ENCODE peak calls at places on chromosomes 13 and 19, in nine cellular contexts. One of them, this sample, is unnamed.
A peak's percentile ranks its signal among the peaks of the same experiment; 100 is the strongest.

GRCh38 chr19:47661571-47661970 is 51.7 kb upstream of the EHD2 start:
- DNase-seq in iPS DF 6.9: no peak
- DNase-seq in effector memory CD4-positive, alpha-beta T cell: no peak
- DNase-seq in ovary: no peak
- DNase-seq in CD4-positive, CD25-positive, alpha-beta regulatory T cell: no peak
- DNase-seq in left ventricle myocardium inferior: no peak
- DNase-seq in A549: no peak
- DNase-seq in heart right ventricle: no peak
- DNase-seq in uterus: no peak
- DNase-seq in this sample: no peak

GRCh38 chr13:33106656-33107402 is 90.6 kb downstream of the KL start:
- DNase-seq in heart right ventricle: no peak
- DNase-seq in uterus: no peak
- DNase-seq in A549: no peak
- DNase-seq in CD4-positive, CD25-positive, alpha-beta regulatory T cell: no peak
- DNase-seq in left ventricle myocardium inferior: no peak
- DNase-seq in ovary: no peak
- DNase-seq in effector memory CD4-positive, alpha-beta T cell: no peak
- DNase-seq in iPS DF 6.9: no peak
- DNase-seq in this sample: no peak

GRCh38 chr13:97134364-97135095 is 87.6 kb upstream of the MBNL2 start:
- DNase-seq in ovary: no peak
- DNase-seq in heart right ventricle: no peak
- DNase-seq in CD4-positive, CD25-positive, alpha-beta regulatory T cell: no peak
- DNase-seq in left ventricle myocardium inferior: no peak
- DNase-seq in A549: no peak
- DNase-seq in uterus: no peak
- DNase-seq in effector memory CD4-positive, alpha-beta T cell: no peak
- DNase-seq in iPS DF 6.9: no peak
- DNase-seq in this sample: no peak

GRCh38 chr19:16930753-16931152 is 42.0 kb downstream of the F2RL3 start:
- DNase-seq in uterus: no peak
- DNase-seq in ovary: no peak
- DNase-seq in heart right ventricle: no peak
- DNase-seq in effector memory CD4-positive, alpha-beta T cell: no peak
- DNase-seq in A549: no peak
- DNase-seq in CD4-positive, CD25-positive, alpha-beta regulatory T cell: no peak
- DNase-seq in iPS DF 6.9: no peak
- DNase-seq in left ventricle myocardium inferior: no peak
- DNase-seq in this sample: no peak

GRCh38 chr13:59771272-59771671 is 392.5 kb downstream of the DIAPH3 start:
- DNase-seq in ovary: no peak
- DNase-seq in effector memory CD4-positive, alpha-beta T cell: no peak
- DNase-seq in iPS DF 6.9: no peak
- DNase-seq in A549: peak; percentile 2
- DNase-seq in left ventricle myocardium inferior: no peak
- DNase-seq in CD4-positive, CD25-positive, alpha-beta regulatory T cell: no peak
- DNase-seq in heart right ventricle: no peak
- DNase-seq in uterus: no peak
- DNase-seq in this sample: no peak

GRCh38 chr13:51258612-51259358 is 36.6 kb downstream of the FAM124A start:
- DNase-seq in effector memory CD4-positive, alpha-beta T cell: no peak
- DNase-seq in CD4-positive, CD25-positive, alpha-beta regulatory T cell: no peak
- DNase-seq in ovary: no peak
- DNase-seq in iPS DF 6.9: no peak
- DNase-seq in uterus: no peak
- DNase-seq in left ventricle myocardium inferior: no peak
- DNase-seq in A549: no peak
- DNase-seq in heart right ventricle: no peak
- DNase-seq in this sample: no peak

GRCh38 chr13:65725001-65725400 is 1505.1 kb downstream of the PCDH9 start:
- DNase-seq in ovary: no peak
- DNase-seq in effector memory CD4-positive, alpha-beta T cell: no peak
- DNase-seq in iPS DF 6.9: no peak
- DNase-seq in uterus: no peak
- DNase-seq in heart right ventricle: no peak
- DNase-seq in CD4-positive, CD25-positive, alpha-beta regulatory T cell: no peak
- DNase-seq in left ventricle myocardium inferior: no peak
- DNase-seq in A549: no peak
- DNase-seq in this sample: no peak

GRCh38 chr19:38915329-38916321 is 3.6 kb upstream of the CCER2 start:
- DNase-seq in uterus: no peak
- DNase-seq in CD4-positive, CD25-positive, alpha-beta regulatory T cell: no peak
- DNase-seq in left ventricle myocardium inferior: no peak
- DNase-seq in heart right ventricle: no peak
- DNase-seq in A549: no peak
- DNase-seq in effector memory CD4-positive, alpha-beta T cell: no peak
- DNase-seq in iPS DF 6.9: no peak
- DNase-seq in ovary: no peak
- DNase-seq in this sample: no peak

GRCh38 chr13:33286143-33286542 is 588 bp upstream of the STARD13 start:
- DNase-seq in CD4-positive, CD25-positive, alpha-beta regulatory T cell: no peak
- DNase-seq in effector memory CD4-positive, alpha-beta T cell: no peak
- DNase-seq in heart right ventricle: no peak
- DNase-seq in ovary: no peak
- DNase-seq in left ventricle myocardium inferior: no peak
- DNase-seq in iPS DF 6.9: no peak
- DNase-seq in A549: no peak
- DNase-seq in uterus: peak; percentile 38
- DNase-seq in this sample: no peak

DNA sequence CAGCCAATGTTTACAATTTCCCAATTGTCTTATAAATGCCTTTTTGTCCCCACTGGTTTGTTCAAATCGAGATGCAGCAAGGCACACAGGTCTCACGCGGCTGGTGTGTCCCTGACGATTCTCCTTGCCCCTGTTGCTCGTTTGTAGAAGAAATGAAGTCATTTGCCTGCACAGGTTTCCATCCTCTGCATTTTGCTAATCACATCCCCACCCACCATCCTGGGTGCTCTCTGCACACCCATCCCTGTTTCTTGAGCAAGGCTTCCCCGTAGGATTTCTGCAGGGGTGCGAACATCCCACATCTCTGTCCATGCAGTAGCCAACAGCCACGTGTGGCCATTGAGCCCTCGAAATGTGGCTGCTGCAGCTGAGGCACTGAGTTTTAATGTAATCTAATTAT is 59.8 kb upstream of the SOX1 start:
- DNase-seq in effector memory CD4-positive, alpha-beta T cell: no peak
- DNase-seq in ovary: no peak
- DNase-seq in A549: no peak
- DNase-seq in left ventricle myocardium inferior: no peak
- DNase-seq in CD4-positive, CD25-positive, alpha-beta regulatory T cell: no peak
- DNase-seq in heart right ventricle: no peak
- DNase-seq in iPS DF 6.9: no peak
- DNase-seq in uterus: no peak
- DNase-seq in this sample: no peak
- H3K9me3 ChIP-seq in effector memory CD4-positive, alpha-beta T cell: no peaks in the 10 kb centered on the region
- H3K9me3 ChIP-seq in ovary: no peaks in the 10 kb centered on the region
- H3K9me3 ChIP-seq in A549: no peaks in the 10 kb centered on the region
- H3K9me3 ChIP-seq in left ventricle myocardium inferior: peaks cover 14% of the 10 kb centered on the region
- H3K9me3 ChIP-seq in CD4-positive, CD25-positive, alpha-beta regulatory T cell: no peaks in the 10 kb centered on the region
- H3K9me3 ChIP-seq in heart right ventricle: peaks cover 5% of the 10 kb centered on the region
- H3K9me3 ChIP-seq in iPS DF 6.9: no peaks in the 10 kb centered on the region
- H3K9me3 ChIP-seq in uterus: no peaks in the 10 kb centered on the region
- H3K9me3 ChIP-seq in this sample: no peaks in the 10 kb centered on the region

DNA sequence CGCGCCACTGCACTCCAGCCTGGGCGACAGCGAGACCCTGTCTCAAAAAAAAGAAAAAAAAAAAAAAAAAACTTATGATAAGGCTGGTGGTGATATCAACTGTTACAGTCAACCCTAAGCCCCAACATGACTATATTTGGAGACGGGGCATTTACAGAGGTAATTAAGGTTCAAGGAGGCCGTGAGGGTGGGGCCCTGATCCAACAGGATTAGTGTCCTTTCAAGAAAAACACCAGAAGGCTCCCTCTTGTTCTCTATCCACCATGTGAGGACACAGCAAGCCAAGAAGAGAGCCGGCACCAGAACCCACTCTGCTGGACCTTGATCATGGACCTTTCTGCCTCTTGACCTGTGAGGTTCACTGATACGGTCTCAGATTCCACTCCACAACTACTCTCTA is 14.1 kb downstream of the MIER2 start:
- DNase-seq in CD4-positive, CD25-positive, alpha-beta regulatory T cell: no peak
- DNase-seq in ovary: no peak
- DNase-seq in left ventricle myocardium inferior: no peak
- DNase-seq in iPS DF 6.9: no peak
- DNase-seq in uterus: no peak
- DNase-seq in heart right ventricle: no peak
- DNase-seq in effector memory CD4-positive, alpha-beta T cell: no peak
- DNase-seq in A549: no peak
- DNase-seq in this sample: no peak
- H3K9me3 ChIP-seq in CD4-positive, CD25-positive, alpha-beta regulatory T cell: peaks cover 9% of the 10 kb centered on the region
- H3K9me3 ChIP-seq in ovary: no peaks in the 10 kb centered on the region
- H3K9me3 ChIP-seq in left ventricle myocardium inferior: peaks cover 14% of the 10 kb centered on the region
- H3K9me3 ChIP-seq in iPS DF 6.9: no peaks in the 10 kb centered on the region
- H3K9me3 ChIP-seq in uterus: no peaks in the 10 kb centered on the region
- H3K9me3 ChIP-seq in heart right ventricle: peaks cover 26% of the 10 kb centered on the region
- H3K9me3 ChIP-seq in effector memory CD4-positive, alpha-beta T cell: no peaks in the 10 kb centered on the region
- H3K9me3 ChIP-seq in A549: peaks cover 16% of the 10 kb centered on the region
- H3K9me3 ChIP-seq in this sample: no peaks in the 10 kb centered on the region

GRCh38 chr19:51993422-51993821 is 6.8 kb upstream of the ZNF350 start:
- DNase-seq in ovary: no peak
- DNase-seq in left ventricle myocardium inferior: no peak
- DNase-seq in iPS DF 6.9: no peak
- DNase-seq in heart right ventricle: no peak
- DNase-seq in A549: no peak
- DNase-seq in uterus: no peak
- DNase-seq in CD4-positive, CD25-positive, alpha-beta regulatory T cell: no peak
- DNase-seq in effector memory CD4-positive, alpha-beta T cell: no peak
- DNase-seq in this sample: no peak
- H3K9me3 ChIP-seq in ovary: peaks cover 15% of the 10 kb centered on the region
- H3K9me3 ChIP-seq in left ventricle myocardium inferior: peaks cover 100% of the 10 kb centered on the region
- H3K9me3 ChIP-seq in iPS DF 6.9: peaks cover 10% of the 10 kb centered on the region
- H3K9me3 ChIP-seq in heart right ventricle: peaks cover 100% of the 10 kb centered on the region
- H3K9me3 ChIP-seq in A549: peaks cover 96% of the 10 kb centered on the region
- H3K9me3 ChIP-seq in uterus: no peaks in the 10 kb centered on the region
- H3K9me3 ChIP-seq in CD4-positive, CD25-positive, alpha-beta regulatory T cell: peaks cover 87% of the 10 kb centered on the region
- H3K9me3 ChIP-seq in effector memory CD4-positive, alpha-beta T cell: peaks cover 67% of the 10 kb centered on the region
- H3K9me3 ChIP-seq in this sample: peaks cover 56% of the 10 kb centered on the region

DNA sequence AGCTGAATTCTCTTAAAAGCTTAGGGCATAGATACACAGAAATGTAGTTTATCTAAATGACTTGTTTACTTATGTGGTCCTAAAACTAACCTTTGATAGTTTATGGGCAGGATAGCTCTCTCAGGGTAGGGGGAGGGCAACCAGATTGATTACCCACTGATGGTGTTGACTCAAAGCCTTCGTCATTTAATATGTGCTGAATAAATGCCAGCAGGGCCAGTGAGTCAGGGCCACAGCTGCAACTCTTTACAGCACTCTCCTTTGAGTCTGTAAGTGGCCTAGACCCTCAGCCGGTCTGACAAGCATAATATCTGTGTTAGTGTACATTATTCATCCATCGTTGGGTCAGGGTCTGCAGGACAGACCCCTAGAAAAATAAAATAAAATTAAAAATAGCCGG is 128.5 kb downstream of the ZNF675 start:
- DNase-seq in ovary: no peak
- DNase-seq in effector memory CD4-positive, alpha-beta T cell: no peak
- DNase-seq in iPS DF 6.9: no peak
- DNase-seq in CD4-positive, CD25-positive, alpha-beta regulatory T cell: no peak
- DNase-seq in uterus: no peak
- DNase-seq in heart right ventricle: no peak
- DNase-seq in A549: no peak
- DNase-seq in left ventricle myocardium inferior: no peak
- DNase-seq in this sample: no peak
- H3K9me3 ChIP-seq in ovary: no peaks in the 10 kb centered on the region
- H3K9me3 ChIP-seq in effector memory CD4-positive, alpha-beta T cell: no peaks in the 10 kb centered on the region
- H3K9me3 ChIP-seq in iPS DF 6.9: no peaks in the 10 kb centered on the region
- H3K9me3 ChIP-seq in CD4-positive, CD25-positive, alpha-beta regulatory T cell: peaks cover 5% of the 10 kb centered on the region
- H3K9me3 ChIP-seq in uterus: no peaks in the 10 kb centered on the region
- H3K9me3 ChIP-seq in heart right ventricle: peaks cover 57% of the 10 kb centered on the region
- H3K9me3 ChIP-seq in A549: peaks cover 43% of the 10 kb centered on the region
- H3K9me3 ChIP-seq in left ventricle myocardium inferior: no peaks in the 10 kb centered on the region
- H3K9me3 ChIP-seq in this sample: no peaks in the 10 kb centered on the region

DNA sequence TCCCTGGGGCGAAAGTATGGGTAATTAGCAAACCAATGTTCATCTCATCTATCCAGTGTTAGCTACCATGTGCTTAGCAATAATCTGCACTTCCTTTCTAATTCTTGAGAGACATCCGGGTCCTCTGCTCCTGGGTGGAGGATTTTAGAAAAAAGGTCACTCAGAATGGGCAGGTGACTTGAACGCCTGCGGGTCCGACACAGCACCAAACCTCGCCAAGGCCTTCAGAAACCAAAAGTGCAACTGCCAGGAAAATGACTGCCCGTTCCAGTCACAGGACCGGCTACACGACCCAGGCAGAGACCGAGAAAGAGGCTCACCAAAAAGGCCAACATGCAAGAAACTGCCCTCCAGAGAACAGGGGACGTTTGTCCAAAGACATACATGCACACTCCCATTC is 39.9 kb downstream of the ZNF146 start:
- DNase-seq in CD4-positive, CD25-positive, alpha-beta regulatory T cell: no peak
- DNase-seq in heart right ventricle: no peak
- DNase-seq in uterus: no peak
- DNase-seq in left ventricle myocardium inferior: no peak
- DNase-seq in effector memory CD4-positive, alpha-beta T cell: no peak
- DNase-seq in iPS DF 6.9: no peak
- DNase-seq in A549: no peak
- DNase-seq in ovary: no peak
- DNase-seq in this sample: no peak
- H3K9me3 ChIP-seq in CD4-positive, CD25-positive, alpha-beta regulatory T cell: no peaks in the 10 kb centered on the region
- H3K9me3 ChIP-seq in heart right ventricle: peaks cover 23% of the 10 kb centered on the region
- H3K9me3 ChIP-seq in uterus: no peaks in the 10 kb centered on the region
- H3K9me3 ChIP-seq in left ventricle myocardium inferior: no peaks in the 10 kb centered on the region
- H3K9me3 ChIP-seq in effector memory CD4-positive, alpha-beta T cell: no peaks in the 10 kb centered on the region
- H3K9me3 ChIP-seq in iPS DF 6.9: no peaks in the 10 kb centered on the region
- H3K9me3 ChIP-seq in A549: peaks cover 82% of the 10 kb centered on the region
- H3K9me3 ChIP-seq in ovary: no peaks in the 10 kb centered on the region
- H3K9me3 ChIP-seq in this sample: no peaks in the 10 kb centered on the region

This sample was measured in T-helper 17 cell.